ENCODE peak calls at places on chromosomes 4 and X, in four cellular contexts. W is neural crest cell, G is tibial nerve, Y is AG04450. I is an unnamed sample.

GRCh38 chr4:169270156-169270809 is 473 bp downstream of the SH3RF1 start:
- DNase-seq in W (no peak), G (peak), Y (no peak), I (peak)

GRCh38 chr4:76801621-76802545 is 96.1 kb downstream of the SOWAHB start:
- DNase-seq in W (peak), G (no peak), Y (no peak), I (peak)

GRCh38 chr4:37453361-37454262 is 209.1 kb downstream of the NWD2 start:
- DNase-seq in W (peak), G (peak), Y (no peak), I (peak)

GRCh38 chr4:142984871-142985585 is 138.9 kb upstream of the INPP4B start:
- DNase-seq in W (no peak), G (no peak), Y (no peak), I (no peak)

GRCh38 chr4:157824006-157824405 is 348.8 kb downstream of the GASK1B start:
- DNase-seq in W (no peak), G (no peak), Y (no peak), I (no peak)

GRCh38 chrX:32191316-32191715 is 1020.0 kb downstream of the DMD start:
- DNase-seq in W (no peak), G (no peak), Y (no peak), I (no peak)

GRCh38 chr4:63728480-63729177 is 680.6 kb downstream of the TECRL start:
- DNase-seq in W (no peak), G (no peak), Y (no peak), I (peak)

GRCh38 chr4:23717528-23718248 is 172.2 kb downstream of the PPARGC1A start:
- DNase-seq in W (no peak), G (no peak), Y (no peak), I (peak)

GRCh38 chr4:142549248-142549647 is 296.9 kb downstream of the INPP4B start:
- DNase-seq in W (no peak), G (no peak), Y (no peak), I (no peak)

GRCh38 chr4:165635951-165636350 is 237.1 kb upstream of the TLL1 start:
- DNase-seq in W (no peak), G (no peak), Y (no peak), I (no peak)

GRCh38 chr4:6252051-6252450 is 17.6 kb upstream of the WFS1 start:
- DNase-seq in W (no peak), G (no peak), Y (no peak), I (no peak)

GRCh38 chr4:154566639-154567204 is 3.9 kb downstream of the FGB start:
- DNase-seq in W (no peak), G (no peak), Y (no peak), I (no peak)

GRCh38 chrX:103585421-103586313 is at the start of gene TCEAL4:
- DNase-seq in W (no peak), G (peak), Y (no peak), I (peak)

GRCh38 chrX:115268421-115268820 is 21.1 kb upstream of the LUZP4 start:
- DNase-seq in W (no peak), G (no peak), Y (no peak), I (no peak)

GRCh38 chr4:104064650-104065577 is 345.1 kb upstream of the TACR3 start:
- DNase-seq in W (peak), G (peak), Y (no peak), I (peak)

GRCh38 chr4:159319027-159319426 is 216.1 kb downstream of the RAPGEF2 start:
- DNase-seq in W (no peak), G (no peak), Y (no peak), I (no peak)

GRCh38 chrX:84634201-84634782 is 132.0 kb upstream of the HDX start:
- DNase-seq in W (no peak), G (no peak), Y (no peak), I (no peak)

GRCh38 chrX:826026-826425 is 195.4 kb downstream of the SHOX start:
- DNase-seq in W (no peak), G (peak), Y (no peak), I (no peak)

GRCh38 chr4:151806511-151806927 is 45.7 kb upstream of the GATB start:
- DNase-seq in W (no peak), G (no peak), Y (peak), I (no peak)

GRCh38 chrX:106619797-106620196 is 8.0 kb downstream of the RADX start:
- DNase-seq in W (no peak), G (no peak), Y (no peak), I (no peak)

GRCh38 chrX:1581132-1581531 is 10.3 kb upstream of the AKAP17A start:
- DNase-seq in W (peak), G (peak), Y (no peak), I (no peak)

GRCh38 chrX:12894074-12894691 is 12.2 kb upstream of the TLR8 start:
- DNase-seq in W (peak), G (peak), Y (peak), I (peak)

GRCh38 chr4:40185830-40186664 is 10.8 kb upstream of the RHOH start:
- DNase-seq in W (no peak), G (no peak), Y (no peak), I (no peak)

GRCh38 chrX:57070185-57070984 is 51.0 kb downstream of the SPIN2B start:
- DNase-seq in W (no peak), G (no peak), Y (no peak), I (peak)

GRCh38 chr4:17968721-17969120 is 52.8 kb downstream of the LCORL start:
- DNase-seq in W (no peak), G (no peak), Y (no peak), I (no peak)

GRCh38 chrX:129679856-129680255 is 25.1 kb upstream of the APLN start:
- DNase-seq in W (no peak), G (no peak), Y (no peak), I (no peak)

GRCh38 chr4:4985844-4986243 is 33.4 kb downstream of the CYTL1 start:
- DNase-seq in W (no peak), G (no peak), Y (no peak), I (peak)

GRCh38 chr4:82984459-82984858 is 26.2 kb downstream of the LIN54 start:
- DNase-seq in W (no peak), G (no peak), Y (no peak), I (no peak)

GRCh38 chr4:8580321-8581093 is at the start of gene GPR78:
- DNase-seq in W (peak), G (no peak), Y (no peak), I (peak)

GRCh38 chr4:144514736-144515135 is 131.2 kb upstream of the HHIP start:
- DNase-seq in W (no peak), G (no peak), Y (no peak), I (no peak)

GRCh38 chrX:79361192-79361870 is 5.8 kb downstream of the ITM2A start:
- DNase-seq in W (no peak), G (no peak), Y (no peak), I (no peak)

GRCh38 chr4:12411072-12411471 is 982.4 kb upstream of the HS3ST1 start:
- DNase-seq in W (no peak), G (no peak), Y (no peak), I (no peak)

DNA sequence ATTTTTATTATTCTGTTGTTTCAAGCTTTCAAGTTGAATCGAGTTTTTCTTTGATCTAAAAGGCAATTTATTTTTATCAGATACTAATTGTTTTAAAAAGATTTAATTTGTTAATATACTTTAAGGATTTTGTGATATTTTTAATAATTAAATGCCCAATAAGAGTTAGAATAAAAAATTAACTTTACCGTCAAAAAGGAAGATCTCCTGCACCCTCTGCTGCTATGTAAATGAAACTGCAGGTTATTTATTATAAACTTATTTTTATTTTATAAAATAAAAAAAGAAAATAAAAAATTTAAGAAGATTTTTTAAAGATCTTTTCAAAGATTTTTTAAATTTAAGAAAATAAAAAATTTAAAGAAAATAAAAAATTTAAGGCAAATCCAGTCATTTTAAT is 166.1 kb downstream of the CCSER1 start:
- DNase-seq in W (no peak), G (no peak), Y (no peak), I (no peak)
- TF ChIP-seq CTCF in W (peak), G (peak), Y (peak), I (peak)

DNA sequence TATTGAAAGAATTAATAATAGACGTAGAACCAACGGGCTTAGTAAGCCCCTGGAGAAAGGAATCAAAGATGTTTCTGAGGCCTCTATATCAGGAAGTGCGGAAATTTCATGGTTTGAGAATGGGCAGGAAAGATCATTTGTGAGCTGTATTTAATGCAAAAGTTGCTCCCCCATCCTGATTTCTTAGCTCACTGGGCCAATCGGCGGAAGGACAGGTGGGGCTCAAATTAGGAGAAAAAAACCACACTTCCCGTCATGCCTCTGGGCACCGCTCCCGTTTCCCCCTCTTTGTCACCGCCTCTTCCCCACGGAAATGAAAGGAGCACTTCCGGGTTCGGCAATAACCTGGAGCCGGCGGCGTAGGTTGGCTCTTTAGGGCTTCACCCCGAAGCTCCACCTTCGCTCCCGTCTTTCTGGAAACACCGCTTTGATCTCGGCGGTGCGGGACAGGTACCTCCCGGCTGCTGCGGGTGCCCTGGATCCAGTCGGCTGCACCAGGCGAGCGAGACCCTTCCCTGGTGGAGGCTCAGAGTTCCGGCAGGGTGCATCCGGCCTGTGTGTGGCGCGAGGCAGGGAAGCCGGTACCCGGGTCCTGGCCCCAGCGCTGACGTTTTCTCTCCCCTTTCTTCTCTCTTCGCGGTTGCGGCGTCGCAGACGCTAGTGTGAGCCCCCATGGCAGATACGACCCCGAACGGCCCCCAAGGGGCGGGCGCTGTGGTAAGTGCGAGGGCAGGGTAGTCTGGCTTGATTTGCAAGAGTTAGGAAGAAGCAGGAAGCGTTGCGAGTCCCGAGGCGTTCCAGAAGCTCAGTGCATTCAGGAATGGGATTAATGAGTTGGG is at the start of gene TMEM33:
- DNase-seq in W (peak), G (peak), Y (peak), I (peak)
- TF ChIP-seq CTCF in W (peak), G (no peak), Y (peak), I (no peak)

DNA sequence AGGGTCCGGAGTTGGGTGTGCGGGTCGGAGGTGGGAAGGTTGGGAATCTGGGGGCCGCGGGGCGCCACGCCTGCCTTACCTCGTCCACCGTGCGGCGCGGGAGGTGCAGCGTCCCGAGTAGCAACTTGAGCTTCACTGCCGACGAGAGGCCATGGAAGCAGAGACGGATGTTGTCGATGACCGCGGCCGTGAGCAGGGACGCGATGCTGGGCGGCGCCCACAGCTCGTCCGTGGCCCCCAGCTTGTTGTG is 178 bp downstream of the NELFA start:
- DNase-seq in W (no peak), G (no peak), Y (no peak), I (no peak)
- TF ChIP-seq CTCF in W (no peak), G (no peak), Y (no peak), I (no peak)

GRCh38 chr4:101188906-101189305 is 158.4 kb downstream of the PPP3CA start:
- DNase-seq in W (no peak), G (no peak), Y (no peak), I (no peak)

GRCh38 chr4:101184668-101185067 is 162.7 kb downstream of the PPP3CA start:
- DNase-seq in W (no peak), G (no peak), Y (no peak), I (no peak)

GRCh38 chr4:101191302-101192098 is 155.8 kb downstream of the PPP3CA start:
- DNase-seq in W (no peak), G (peak), Y (peak), I (peak)

GRCh38 chr4:101186558-101187184 is 160.7 kb downstream of the PPP3CA start:
- DNase-seq in W (no peak), G (no peak), Y (no peak), I (no peak)

GRCh38 chr4:101187837-101188236 is 159.5 kb downstream of the PPP3CA start:
- DNase-seq in W (no peak), G (no peak), Y (no peak), I (no peak)
- TF ChIP-seq CTCF in W (no peak), G (peak), Y (no peak), I (no peak)

DNA sequence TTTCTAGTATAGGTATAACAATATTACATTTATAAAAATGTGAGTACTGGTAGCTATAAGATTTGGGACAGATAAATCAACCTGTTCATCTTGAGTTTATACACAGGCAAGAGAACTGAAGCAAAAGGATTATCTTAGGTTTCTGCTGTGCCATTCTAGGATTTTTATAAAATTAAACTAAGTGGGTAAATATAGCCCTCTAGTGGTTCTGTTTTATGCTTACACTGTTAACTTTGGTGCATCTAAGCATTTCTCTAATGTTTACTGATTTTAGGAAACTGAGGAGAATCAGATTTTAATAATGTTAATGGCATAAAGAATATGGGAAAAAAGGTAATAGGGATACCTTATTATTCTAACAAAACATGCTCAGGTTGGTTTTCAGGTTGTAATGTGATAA is 1.1 kb upstream of the RRH start:
- DNase-seq in W (no peak), G (no peak), Y (no peak), I (no peak)
- TF ChIP-seq CTCF in W (peak), G (peak), Y (peak), I (peak)

DNA sequence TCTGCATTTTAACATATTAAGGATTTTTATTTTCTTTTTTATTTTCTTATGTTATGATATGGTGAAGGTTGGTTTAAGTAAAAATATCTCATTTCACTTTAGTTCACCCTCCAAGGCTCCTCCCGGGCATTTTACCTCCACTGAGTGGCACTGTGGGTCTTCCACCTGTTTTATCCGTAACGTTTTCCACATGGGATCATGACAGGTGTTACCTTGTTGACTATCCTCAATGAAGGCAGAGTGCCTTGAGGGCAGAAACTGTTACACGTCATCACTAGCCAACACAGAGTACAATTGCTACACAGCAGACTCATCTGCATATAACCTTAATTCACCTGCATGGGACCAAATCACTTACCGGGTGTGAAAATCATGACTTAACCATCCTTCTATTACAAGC is 105.8 kb downstream of the GEMIN8 start:
- DNase-seq in W (no peak), G (no peak), Y (no peak), I (no peak)
- TF ChIP-seq CTCF in W (no peak), G (no peak), Y (no peak), I (no peak)

I was measured in endothelial cell.